ENCODE peak calls at places on chromosomes 13 and 19, in six cellular contexts. One of them, this sample, is unnamed.

GRCh38 chr19:38649305-38650179 is 2.1 kb downstream of the ACTN4 start:
- DNase-seq in tibial nerve: no peak
- DNase-seq in stomach: peak
- DNase-seq in A549: peak
- DNase-seq in HCT116: no peak
- DNase-seq in heart left ventricle: peak
- DNase-seq in this sample: no peak

GRCh38 chr19:44212865-44213346 is 574 bp downstream of the ZNF227 start:
- DNase-seq in A549: no peak
- DNase-seq in tibial nerve: no peak
- DNase-seq in heart left ventricle: no peak
- DNase-seq in stomach: no peak
- DNase-seq in HCT116: no peak
- DNase-seq in this sample: no peak

GRCh38 chr13:18992791-18993190 is 188.8 kb downstream of the TUBA3C start:
- DNase-seq in stomach: peak
- DNase-seq in heart left ventricle: no peak
- DNase-seq in HCT116: no peak
- DNase-seq in tibial nerve: no peak
- DNase-seq in A549: no peak
- DNase-seq in this sample: no peak

GRCh38 chr13:30340367-30341184 is 33.2 kb upstream of the KATNAL1 start:
- DNase-seq in stomach: no peak
- DNase-seq in HCT116: peak
- DNase-seq in heart left ventricle: peak
- DNase-seq in A549: no peak
- DNase-seq in tibial nerve: no peak
- DNase-seq in this sample: no peak

GRCh38 chr13:95641961-95642621 is 2.4 kb downstream of the DZIP1 start:
- DNase-seq in HCT116: no peak
- DNase-seq in A549: no peak
- DNase-seq in tibial nerve: no peak
- DNase-seq in stomach: peak
- DNase-seq in heart left ventricle: peak
- DNase-seq in this sample: no peak

GRCh38 chr13:108679989-108680388 is 50.6 kb downstream of the MYO16 start:
- DNase-seq in heart left ventricle: no peak
- DNase-seq in A549: no peak
- DNase-seq in tibial nerve: no peak
- DNase-seq in HCT116: no peak
- DNase-seq in stomach: no peak
- DNase-seq in this sample: no peak

GRCh38 chr19:32870154-32870573 is 597 bp upstream of the SLC7A9 start:
- DNase-seq in tibial nerve: no peak
- DNase-seq in A549: no peak
- DNase-seq in stomach: peak
- DNase-seq in HCT116: no peak
- DNase-seq in heart left ventricle: no peak
- DNase-seq in this sample: no peak

GRCh38 chr19:19662866-19663291 is 597 bp downstream of the ATP13A1 start:
- DNase-seq in tibial nerve: no peak
- DNase-seq in HCT116: no peak
- DNase-seq in stomach: no peak
- DNase-seq in A549: no peak
- DNase-seq in heart left ventricle: no peak
- DNase-seq in this sample: no peak

GRCh38 chr13:30241537-30241936 is 65.8 kb downstream of the KATNAL1 start:
- DNase-seq in A549: no peak
- DNase-seq in HCT116: no peak
- DNase-seq in heart left ventricle: no peak
- DNase-seq in stomach: no peak
- DNase-seq in tibial nerve: no peak
- DNase-seq in this sample: no peak

GRCh38 chr19:21264416-21264815 is 64.8 kb downstream of the ZNF708 start:
- DNase-seq in A549: no peak
- DNase-seq in HCT116: no peak
- DNase-seq in tibial nerve: no peak
- DNase-seq in heart left ventricle: no peak
- DNase-seq in stomach: no peak
- DNase-seq in this sample: no peak

GRCh38 chr13:30796833-30797601 is 61.7 kb downstream of the ALOX5AP start:
- DNase-seq in stomach: no peak
- DNase-seq in A549: no peak
- DNase-seq in HCT116: no peak
- DNase-seq in heart left ventricle: no peak
- DNase-seq in tibial nerve: no peak
- DNase-seq in this sample: no peak

GRCh38 chr19:23882493-23882892 is 32.2 kb upstream of the ZNF726 start:
- DNase-seq in HCT116: no peak
- DNase-seq in A549: no peak
- DNase-seq in heart left ventricle: no peak
- DNase-seq in stomach: peak
- DNase-seq in tibial nerve: no peak
- DNase-seq in this sample: no peak

GRCh38 chr19:10419646-10420443 is 493 bp upstream of the PDE4A start:
- DNase-seq in A549: peak
- DNase-seq in tibial nerve: no peak
- DNase-seq in stomach: no peak
- DNase-seq in HCT116: peak
- DNase-seq in heart left ventricle: no peak
- DNase-seq in this sample: no peak

GRCh38 chr19:289651-290538 is 1.3 kb downstream of the PLPP2 start:
- DNase-seq in heart left ventricle: no peak
- DNase-seq in HCT116: peak
- DNase-seq in stomach: peak
- DNase-seq in tibial nerve: no peak
- DNase-seq in A549: peak
- DNase-seq in this sample: no peak

GRCh38 chr19:55157064-55157908 is at the start of gene TNNI3:
- DNase-seq in stomach: no peak
- DNase-seq in tibial nerve: no peak
- DNase-seq in HCT116: no peak
- DNase-seq in heart left ventricle: peak
- DNase-seq in A549: no peak
- DNase-seq in this sample: no peak

GRCh38 chr13:40464349-40464748 is 202.1 kb downstream of the FOXO1 start:
- DNase-seq in tibial nerve: no peak
- DNase-seq in HCT116: no peak
- DNase-seq in A549: no peak
- DNase-seq in stomach: no peak
- DNase-seq in heart left ventricle: no peak
- DNase-seq in this sample: no peak

GRCh38 chr13:107466326-107466725 is 749.0 kb downstream of the LIG4 start:
- DNase-seq in tibial nerve: no peak
- DNase-seq in A549: no peak
- DNase-seq in HCT116: no peak
- DNase-seq in stomach: no peak
- DNase-seq in heart left ventricle: no peak
- DNase-seq in this sample: no peak

DNA sequence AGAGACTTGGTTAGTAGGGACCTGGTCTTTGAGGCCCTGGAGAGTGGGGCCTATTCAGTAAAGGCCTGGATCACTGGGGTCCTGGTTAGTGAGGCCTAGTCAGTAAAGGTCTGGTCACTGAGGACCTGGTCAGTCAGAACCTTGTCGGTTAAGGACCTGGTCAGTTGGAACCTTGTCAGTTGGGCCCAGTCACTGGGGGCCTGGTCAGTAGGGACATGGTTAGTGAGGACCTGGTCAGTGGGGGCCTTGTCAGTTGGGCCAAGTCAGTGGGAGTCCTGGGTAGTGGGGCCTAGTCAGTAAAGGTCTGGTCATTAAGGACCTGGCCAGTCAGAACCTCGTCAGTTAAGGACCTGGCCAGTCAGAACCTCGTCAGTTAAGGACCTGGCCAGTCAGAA is 43.2 kb upstream of the TPM4 start:
- DNase-seq in stomach: peak
- DNase-seq in A549: no peak
- DNase-seq in tibial nerve: no peak
- DNase-seq in heart left ventricle: no peak
- DNase-seq in HCT116: no peak
- DNase-seq in this sample: no peak
- TF ChIP-seq POLR2A in stomach: no peak
- TF ChIP-seq POLR2A in A549: no peak
- TF ChIP-seq POLR2A in tibial nerve: no peak
- TF ChIP-seq POLR2A in heart left ventricle: no peak
- TF ChIP-seq POLR2A in HCT116: no peak
- TF ChIP-seq POLR2A in this sample: no peak

DNA sequence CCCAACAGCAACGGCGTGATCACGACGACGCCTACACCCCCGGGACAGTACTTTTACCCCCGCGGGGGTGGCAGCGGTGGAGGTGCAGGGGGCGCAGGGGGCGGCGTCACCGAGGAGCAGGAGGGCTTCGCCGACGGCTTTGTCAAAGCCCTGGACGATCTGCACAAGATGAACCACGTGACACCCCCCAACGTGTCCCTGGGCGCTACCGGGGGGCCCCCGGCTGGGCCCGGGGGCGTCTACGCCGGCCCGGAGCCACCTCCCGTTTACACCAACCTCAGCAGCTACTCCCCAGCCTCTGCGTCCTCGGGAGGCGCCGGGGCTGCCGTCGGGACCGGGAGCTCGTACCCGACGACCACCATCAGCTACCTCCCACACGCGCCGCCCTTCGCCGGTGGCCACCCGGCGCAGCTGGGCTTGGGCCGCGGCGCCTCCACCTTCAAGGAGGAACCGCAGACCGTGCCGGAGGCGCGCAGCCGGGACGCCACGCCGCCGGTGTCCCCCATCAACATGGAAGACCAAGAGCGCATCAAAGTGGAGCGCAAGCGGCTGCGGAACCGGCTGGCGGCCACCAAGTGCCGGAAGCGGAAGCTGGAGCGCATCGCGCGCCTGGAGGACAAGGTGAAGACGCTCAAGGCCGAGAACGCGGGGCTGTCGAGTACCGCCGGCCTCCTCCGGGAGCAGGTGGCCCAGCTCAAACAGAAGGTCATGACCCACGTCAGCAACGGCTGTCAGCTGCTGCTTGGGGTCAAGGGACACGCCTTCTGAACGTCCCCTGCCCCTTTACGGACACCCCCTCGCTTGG is 964 bp downstream of the JUNB start:
- DNase-seq in stomach: peak
- DNase-seq in heart left ventricle: peak
- DNase-seq in tibial nerve: no peak
- DNase-seq in A549: no peak
- DNase-seq in HCT116: no peak
- DNase-seq in this sample: no peak
- TF ChIP-seq POLR2A in stomach: peak
- TF ChIP-seq POLR2A in heart left ventricle: peak
- TF ChIP-seq POLR2A in tibial nerve: no peak
- TF ChIP-seq POLR2A in A549: peak
- TF ChIP-seq POLR2A in HCT116: peak
- TF ChIP-seq POLR2A in this sample: peak

GRCh38 chr19:45682908-45683307 is 8.8 kb downstream of the SNRPD2 start:
- DNase-seq in stomach: no peak
- DNase-seq in heart left ventricle: no peak
- DNase-seq in HCT116: no peak
- DNase-seq in tibial nerve: no peak
- DNase-seq in A549: no peak
- DNase-seq in this sample: no peak

GRCh38 chr19:45676851-45677263 is 8.8 kb downstream of the GIPR start:
- DNase-seq in tibial nerve: no peak
- DNase-seq in HCT116: no peak
- DNase-seq in A549: no peak
- DNase-seq in stomach: peak
- DNase-seq in heart left ventricle: no peak
- DNase-seq in this sample: peak

GRCh38 chr19:45677351-45678230 is 9.6 kb downstream of the GIPR start:
- DNase-seq in A549: peak
- DNase-seq in stomach: peak
- DNase-seq in heart left ventricle: peak
- DNase-seq in tibial nerve: peak
- DNase-seq in HCT116: peak
- DNase-seq in this sample: peak

GRCh38 chr19:45682117-45682516 is 9.6 kb downstream of the SNRPD2 start:
- DNase-seq in tibial nerve: no peak
- DNase-seq in HCT116: no peak
- DNase-seq in heart left ventricle: no peak
- DNase-seq in A549: no peak
- DNase-seq in stomach: no peak
- DNase-seq in this sample: no peak

DNA sequence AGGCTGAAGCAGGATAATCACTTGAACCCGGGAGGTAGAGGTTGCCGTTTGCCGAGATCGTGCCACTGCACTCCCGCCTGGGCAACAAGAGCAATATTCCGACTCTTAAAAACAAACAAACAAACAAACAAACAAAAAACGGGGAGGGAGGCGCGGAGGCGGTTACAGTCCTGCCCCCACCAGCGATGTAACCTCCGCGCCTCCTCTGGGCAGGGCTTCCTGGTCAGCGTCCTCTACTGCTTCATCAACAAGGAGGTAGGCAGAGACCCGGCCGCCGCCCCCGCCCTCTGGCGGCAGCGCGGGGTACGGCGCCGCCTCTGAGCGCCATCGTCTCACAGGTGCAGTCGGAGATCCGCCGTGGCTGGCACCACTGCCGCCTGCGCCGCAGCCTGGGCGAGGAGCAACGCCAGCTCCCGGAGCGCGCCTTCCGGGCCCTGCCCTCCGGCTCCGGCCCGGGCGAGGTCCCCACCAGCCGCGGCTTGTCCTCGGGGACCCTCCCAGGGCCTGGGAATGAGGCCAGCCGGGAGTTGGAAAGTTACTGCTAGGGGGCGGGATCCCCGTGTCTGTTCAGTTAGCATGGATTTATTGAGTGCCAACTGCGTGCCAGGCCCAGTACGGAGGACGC is 10.2 kb downstream of the SNRPD2 start:
- DNase-seq in HCT116: peak
- DNase-seq in tibial nerve: peak
- DNase-seq in stomach: peak
- DNase-seq in heart left ventricle: peak
- DNase-seq in A549: peak
- DNase-seq in this sample: peak
- TF ChIP-seq POLR2A in HCT116: no peak
- TF ChIP-seq POLR2A in tibial nerve: no peak
- TF ChIP-seq POLR2A in stomach: no peak
- TF ChIP-seq POLR2A in heart left ventricle: peak
- TF ChIP-seq POLR2A in A549: no peak
- TF ChIP-seq POLR2A in this sample: no peak

DNA sequence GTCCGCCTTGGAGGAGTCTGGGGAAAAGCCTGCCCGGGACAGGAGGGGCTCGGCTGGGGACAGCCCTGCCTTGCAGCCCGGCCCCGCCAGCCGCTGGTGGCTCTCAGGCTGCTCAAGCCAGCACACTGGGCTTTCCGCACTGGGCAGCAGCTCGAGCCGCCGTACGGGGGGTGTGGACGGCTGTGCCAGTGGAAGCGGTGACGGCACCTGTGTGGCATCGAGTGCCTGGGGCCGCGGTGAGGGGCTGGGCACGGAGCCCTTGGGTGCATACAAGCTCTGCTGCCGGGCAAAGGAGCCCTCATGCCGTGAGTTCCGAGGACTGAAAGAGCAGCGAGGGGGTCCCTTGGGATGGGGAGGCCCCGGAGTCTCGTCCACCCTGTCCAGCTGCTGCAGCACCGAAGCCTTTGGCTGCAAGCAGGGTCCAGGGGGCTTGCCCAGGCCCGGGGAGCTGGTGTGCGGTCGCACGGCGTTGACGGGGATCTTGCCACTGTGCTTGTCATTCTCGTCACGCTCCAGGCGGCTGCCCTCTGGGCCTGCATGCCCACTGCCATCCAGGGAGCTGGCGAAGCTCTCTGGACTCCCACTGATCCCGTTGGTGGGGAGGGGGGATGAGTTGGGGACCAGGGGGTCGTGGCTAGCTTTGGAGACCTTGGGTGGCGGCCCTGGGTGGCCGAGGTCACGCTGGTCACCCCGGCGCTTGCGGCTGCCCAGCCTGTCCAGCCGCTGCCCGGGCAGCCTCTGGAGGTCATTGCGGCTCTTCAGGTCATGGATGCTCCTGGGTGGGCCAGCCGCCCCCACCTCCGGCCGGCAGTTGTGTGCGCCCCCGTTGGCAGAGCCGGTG is 4.7 kb upstream of the SLC35E1 start:
- DNase-seq in stomach: no peak
- DNase-seq in HCT116: no peak
- DNase-seq in A549: no peak
- DNase-seq in tibial nerve: no peak
- DNase-seq in heart left ventricle: no peak
- DNase-seq in this sample: no peak
- TF ChIP-seq POLR2A in stomach: no peak
- TF ChIP-seq POLR2A in HCT116: no peak
- TF ChIP-seq POLR2A in A549: no peak
- TF ChIP-seq POLR2A in tibial nerve: no peak
- TF ChIP-seq POLR2A in heart left ventricle: no peak
- TF ChIP-seq POLR2A in this sample: no peak